ENCODE peak calls at places on chromosomes 1 and 21, in seven cellular contexts. T, C, H, M, W, P and L are unnamed samples.

GRCh38 chr1:205604825-205605544 is 26.8 kb downstream of the ELK4 start:
- DNase-seq in H (no peak), P (no peak), M (no peak), C (peak), W (no peak), T (no peak), L (peak)

GRCh38 chr1:168607872-168608428 is 31.5 kb downstream of the XCL1 start:
- DNase-seq in H (no peak), W (no peak), T (no peak), C (no peak), P (no peak), M (no peak), L (no peak)

GRCh38 chr1:152777510-152778137 is 2.7 kb downstream of the LCE1F start:
- DNase-seq in T (no peak), M (no peak), W (no peak), H (no peak), P (no peak), C (no peak), L (no peak)

GRCh38 chr1:39845569-39846566 is 37.4 kb downstream of the TRIT1 start:
- DNase-seq in C (peak), H (peak), W (peak), P (peak), M (peak), T (peak), L (peak)

GRCh38 chr1:226872455-226872854 is 2.0 kb downstream of the PSEN2 start:
- DNase-seq in M (peak), W (peak), H (no peak), T (no peak), P (no peak), C (peak), L (peak)

GRCh38 chr1:67582625-67583461 is 102.2 kb upstream of the GADD45A start:
- DNase-seq in H (no peak), M (peak), P (no peak), W (no peak), C (no peak), T (no peak), L (no peak)

GRCh38 chr21:25370311-25370744 is 237.0 kb downstream of the MRPL39 start:
- DNase-seq in P (no peak), M (peak), C (peak), T (peak), W (peak), H (peak), L (peak)

GRCh38 chr1:225461533-225462428 is 33.9 kb upstream of the LBR start:
- DNase-seq in C (no peak), T (no peak), W (no peak), H (peak), M (no peak), P (no peak), L (no peak)

GRCh38 chr1:205449750-205450443 is 5.9 kb downstream of the BLACAT1 start:
- DNase-seq in W (no peak), T (peak), M (peak), C (no peak), H (no peak), P (peak), L (peak)

GRCh38 chr1:56644064-56644940 is 812 bp upstream of the PRKAA2 start:
- DNase-seq in T (no peak), P (no peak), C (peak), W (peak), H (peak), M (peak), L (peak)

GRCh38 chr21:30710499-30710898 is 8.1 kb downstream of the KRTAP21-3 start:
- DNase-seq in H (no peak), M (no peak), P (no peak), T (peak), W (no peak), C (no peak), L (no peak)

GRCh38 chr1:232806071-232806510 is 875 bp downstream of the MAP10 start:
- DNase-seq in W (no peak), H (no peak), P (no peak), M (peak), T (no peak), C (no peak), L (no peak)

GRCh38 chr21:26007911-26008579 is 162.5 kb downstream of the APP start:
- DNase-seq in M (peak), C (peak), W (no peak), T (no peak), H (no peak), P (no peak), L (peak)

GRCh38 chr1:227913969-227914791 is 33.6 kb downstream of the WNT9A start:
- DNase-seq in T (no peak), P (no peak), M (no peak), C (no peak), H (no peak), W (no peak), L (peak)

GRCh38 chr1:75132421-75133381 is 1.5 kb upstream of the LHX8 start:
- DNase-seq in W (peak), C (no peak), P (no peak), M (no peak), T (no peak), H (no peak), L (no peak)

GRCh38 chr1:105793541-105794146 is 1262.8 kb upstream of the PRMT6 start:
- DNase-seq in M (peak), W (no peak), T (peak), C (peak), P (no peak), H (peak), L (peak)

GRCh38 chr1:153404768-153405167 is 11.6 kb upstream of the S100A7A start:
- DNase-seq in P (peak), T (peak), M (no peak), W (no peak), H (peak), C (peak), L (no peak)

GRCh38 chr1:155126494-155127104 is 1.1 kb upstream of the EFNA1 start:
- DNase-seq in M (peak), H (peak), W (peak), P (peak), C (peak), T (no peak), L (peak)

GRCh38 chr1:64624446-64624766 is 120.5 kb upstream of the RAVER2 start:
- DNase-seq in H (no peak), C (peak), T (peak), P (no peak), M (peak), W (peak), L (peak)

GRCh38 chr1:228013322-228014234 is 6.8 kb downstream of the WNT3A start:
- DNase-seq in M (no peak), P (peak), H (no peak), W (no peak), C (no peak), T (peak), L (no peak)

GRCh38 chr1:218739426-218739825 is 394.3 kb downstream of the TGFB2 start:
- DNase-seq in P (no peak), C (peak), M (peak), W (no peak), T (no peak), H (peak), L (peak)

GRCh38 chr1:228960705-228961104 is 225.4 kb downstream of the RHOU start:
- DNase-seq in T (no peak), C (no peak), P (no peak), M (no peak), W (no peak), H (no peak), L (no peak)

GRCh38 chr1:99647460-99647859 is 1.5 kb downstream of the PALMD start:
- DNase-seq in W (peak), M (no peak), H (peak), T (no peak), P (no peak), C (no peak), L (no peak)

GRCh38 chr1:51285055-51285454 is 45.3 kb downstream of the TTC39A start:
- DNase-seq in C (no peak), M (no peak), P (no peak), H (no peak), W (no peak), T (no peak), L (no peak)

GRCh38 chr1:9066945-9067807 is 2.3 kb downstream of the SLC2A5 start:
- DNase-seq in M (peak), P (no peak), T (peak), W (peak), C (peak), H (peak), L (peak)
- TF ChIP-seq CTCF in M (no peak), P (no peak), T (no peak), W (no peak), C (no peak), H (no peak), L (peak)

GRCh38 chr1:177862916-177863315 is 106.9 kb downstream of the SEC16B start:
- DNase-seq in P (no peak), H (no peak), C (peak), M (no peak), T (no peak), W (no peak), L (peak)

GRCh38 chr1:177854951-177855350 is 114.9 kb downstream of the SEC16B start:
- DNase-seq in H (no peak), T (no peak), P (no peak), M (no peak), C (no peak), W (no peak), L (no peak)

GRCh38 chr1:177857285-177857684 is 112.6 kb downstream of the SEC16B start:
- DNase-seq in H (no peak), T (no peak), W (no peak), P (no peak), M (no peak), C (no peak), L (no peak)

GRCh38 chr1:177863776-177864175 is 106.1 kb downstream of the SEC16B start:
- DNase-seq in T (no peak), P (no peak), C (peak), M (no peak), H (no peak), W (no peak), L (no peak)

DNA sequence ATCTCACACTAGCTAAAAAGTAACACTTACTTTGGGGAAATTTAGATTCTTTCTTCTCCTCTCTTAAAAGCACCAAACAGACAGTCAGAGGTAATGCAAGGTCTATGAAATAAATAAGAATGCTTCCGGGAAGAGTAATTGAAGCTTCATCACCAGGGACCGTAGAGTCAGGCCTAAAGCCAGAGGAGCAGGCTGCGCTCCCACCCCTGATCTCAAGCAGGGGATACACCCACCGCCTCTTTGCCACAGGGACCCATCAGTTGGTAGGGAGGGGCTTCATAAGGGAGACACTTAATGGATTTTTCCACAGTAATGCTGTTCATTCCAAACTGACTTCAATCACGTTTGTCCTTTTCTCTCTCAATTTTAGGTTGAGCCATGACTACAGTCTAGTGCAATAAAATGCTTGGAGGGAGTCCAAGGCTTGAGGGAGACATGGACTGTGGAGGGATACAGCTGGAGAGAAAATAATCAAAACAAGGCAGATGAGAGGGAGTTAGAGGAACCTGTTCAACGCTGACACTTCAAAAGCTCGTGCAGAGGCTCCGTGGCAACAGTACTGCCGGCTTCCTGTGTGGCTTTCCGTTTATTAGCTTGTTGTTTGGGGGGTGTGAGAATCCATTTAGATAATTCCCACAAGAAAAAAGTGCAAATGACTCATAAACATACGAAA is 111.5 kb downstream of the SEC16B start:
- DNase-seq in H (no peak), C (peak), M (peak), W (peak), P (no peak), T (no peak), L (peak)
- H3K4me3 ChIP-seq in H (no peak), C (no peak), M (no peak), W (no peak), P (no peak), T (no peak), L (no peak)

GRCh38 chr1:231188768-231189167 is 26.9 kb downstream of the TRIM67 start:
- DNase-seq in T (no peak), H (no peak), W (no peak), P (no peak), M (no peak), C (no peak), L (no peak)
- TF ChIP-seq CTCF in T (no peak), H (no peak), W (no peak), P (no peak), M (no peak), C (no peak), L (no peak)

GRCh38 chr1:166789286-166789685 is 50.0 kb upstream of the POGK start:
- DNase-seq in T (peak), P (no peak), C (no peak), M (no peak), W (no peak), H (no peak), L (no peak)
- H3K4me3 ChIP-seq in T (no peak), P (no peak), C (no peak), M (no peak), W (no peak), H (no peak), L (no peak)

GRCh38 chr1:239817801-239818200 is 273.9 kb upstream of the FMN2 start:
- DNase-seq in T (no peak), C (no peak), W (no peak), H (no peak), P (no peak), M (no peak), L (no peak)

GRCh38 chr1:239819756-239820155 is 271.9 kb upstream of the FMN2 start:
- DNase-seq in W (no peak), M (no peak), T (no peak), C (no peak), H (no peak), P (no peak), L (no peak)

GRCh38 chr1:239816090-239816812 is 275.4 kb upstream of the FMN2 start:
- DNase-seq in T (peak), M (peak), W (no peak), C (peak), H (peak), P (peak), L (peak)

GRCh38 chr1:239815074-239815473 is 276.6 kb upstream of the FMN2 start:
- DNase-seq in W (no peak), P (no peak), H (no peak), M (no peak), C (no peak), T (no peak), L (no peak)

GRCh38 chr1:239819075-239819474 is 272.6 kb upstream of the FMN2 start:
- DNase-seq in C (no peak), P (no peak), H (no peak), W (no peak), M (no peak), T (no peak), L (no peak)
- TF ChIP-seq CTCF in C (no peak), P (no peak), H (no peak), W (no peak), M (no peak), T (no peak), L (no peak)

DNA sequence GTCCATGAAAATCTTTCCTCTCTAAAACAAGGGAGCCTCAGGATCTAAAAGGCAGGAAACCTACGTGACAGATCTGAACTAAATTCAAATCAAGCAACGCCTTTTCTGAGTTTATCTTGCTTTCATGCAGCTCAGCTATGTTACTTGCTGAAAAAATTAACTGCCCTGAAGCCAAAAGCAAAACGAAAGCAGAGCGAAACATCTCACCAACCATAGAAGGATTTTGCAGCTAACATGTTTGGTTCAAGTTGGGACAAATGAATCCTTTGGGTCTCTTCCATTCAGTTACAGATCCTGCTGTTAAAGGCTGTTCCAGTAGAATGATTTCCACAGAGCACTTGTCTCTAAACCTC is 488 bp downstream of the SLC2A5 start:
- DNase-seq in T (no peak), P (no peak), M (peak), W (no peak), C (peak), H (no peak), L (no peak)
- H3K4me3 ChIP-seq in T (no peak), P (peak), M (no peak), W (no peak), C (peak), H (no peak), L (no peak)

GRCh38 chr1:81559662-81560350 is 240.9 kb upstream of the ADGRL2 start:
- DNase-seq in T (no peak), M (peak), P (no peak), H (no peak), W (peak), C (peak), L (peak)
- TF ChIP-seq CTCF in T (peak), M (peak), P (peak), H (no peak), W (peak), C (no peak), L (peak)

GRCh38 chr21:33433425-33434114 is 30.4 kb downstream of the IFNGR2 start:
- DNase-seq in W (no peak), T (no peak), C (no peak), H (peak), P (no peak), M (no peak), L (no peak)

GRCh38 chr21:33434770-33435360 is 31.7 kb downstream of the IFNGR2 start:
- DNase-seq in M (peak), C (peak), P (no peak), H (peak), W (peak), T (peak), L (peak)

GRCh38 chr21:33432496-33432895 is 29.3 kb downstream of the IFNGR2 start:
- DNase-seq in H (no peak), M (no peak), C (no peak), P (no peak), W (no peak), T (no peak), L (no peak)

GRCh38 chr21:33430858-33431257 is 27.6 kb downstream of the IFNGR2 start:
- DNase-seq in T (no peak), C (no peak), M (no peak), W (no peak), H (no peak), P (no peak), L (no peak)

GRCh38 chr21:33433001-33433400 is 29.8 kb downstream of the IFNGR2 start:
- DNase-seq in H (no peak), P (no peak), T (no peak), M (no peak), C (no peak), W (no peak), L (no peak)
- H3K4me3 ChIP-seq in H (no peak), P (no peak), T (no peak), M (no peak), C (no peak), W (no peak), L (no peak)